ENCODE peak calls at places on chromosomes 2 and 18, in four cellular contexts. One of them, this sample, is unnamed.

GRCh38 chr2:166179201-166179600 is 51.4 kb upstream of the SCN1A start:
- DNase-seq in foreskin keratinocyte: no peak
- DNase-seq in sigmoid colon: no peak
- DNase-seq in stimulated activated CD8-positive, alpha-beta memory T cell treated with anti-CD3 and anti-CD28 coated beads, Interleukin-15, amount 100 ng/mL, for 24 hours: no peak
- DNase-seq in this sample: no peak

GRCh38 chr18:56986829-56987228 is 160.1 kb upstream of the BOD1L2 start:
- DNase-seq in foreskin keratinocyte: no peak
- DNase-seq in sigmoid colon: no peak
- DNase-seq in stimulated activated CD8-positive, alpha-beta memory T cell treated with anti-CD3 and anti-CD28 coated beads, Interleukin-15, amount 100 ng/mL, for 24 hours: no peak
- DNase-seq in this sample: no peak

GRCh38 chr2:111099402-111099801 is 21.3 kb upstream of the BCL2L11 start:
- DNase-seq in foreskin keratinocyte: no peak
- DNase-seq in sigmoid colon: no peak
- DNase-seq in stimulated activated CD8-positive, alpha-beta memory T cell treated with anti-CD3 and anti-CD28 coated beads, Interleukin-15, amount 100 ng/mL, for 24 hours: no peak
- DNase-seq in this sample: no peak

GRCh38 chr2:29987141-29987540 is 65.8 kb upstream of the ALK start:
- DNase-seq in foreskin keratinocyte: no peak
- DNase-seq in sigmoid colon: no peak
- DNase-seq in stimulated activated CD8-positive, alpha-beta memory T cell treated with anti-CD3 and anti-CD28 coated beads, Interleukin-15, amount 100 ng/mL, for 24 hours: no peak
- DNase-seq in this sample: no peak

GRCh38 chr2:129050116-129050515 is 731.4 kb upstream of the HS6ST1 start:
- DNase-seq in foreskin keratinocyte: no peak
- DNase-seq in sigmoid colon: no peak
- DNase-seq in stimulated activated CD8-positive, alpha-beta memory T cell treated with anti-CD3 and anti-CD28 coated beads, Interleukin-15, amount 100 ng/mL, for 24 hours: no peak
- DNase-seq in this sample: no peak

GRCh38 chr18:55748227-55748738 is 160.3 kb upstream of the TCF4 start:
- DNase-seq in foreskin keratinocyte: no peak
- DNase-seq in sigmoid colon: no peak
- DNase-seq in stimulated activated CD8-positive, alpha-beta memory T cell treated with anti-CD3 and anti-CD28 coated beads, Interleukin-15, amount 100 ng/mL, for 24 hours: no peak
- DNase-seq in this sample: no peak

GRCh38 chr18:57837917-57838548 is 34.9 kb upstream of the ATP8B1 start:
- DNase-seq in foreskin keratinocyte: no peak
- DNase-seq in sigmoid colon: no peak
- DNase-seq in stimulated activated CD8-positive, alpha-beta memory T cell treated with anti-CD3 and anti-CD28 coated beads, Interleukin-15, amount 100 ng/mL, for 24 hours: no peak
- DNase-seq in this sample: no peak

GRCh38 chr18:70181015-70181414 is 24.5 kb downstream of the RTTN start:
- DNase-seq in foreskin keratinocyte: peak; percentile 62
- DNase-seq in sigmoid colon: no peak
- DNase-seq in stimulated activated CD8-positive, alpha-beta memory T cell treated with anti-CD3 and anti-CD28 coated beads, Interleukin-15, amount 100 ng/mL, for 24 hours: no peak
- DNase-seq in this sample: no peak

GRCh38 chr2:116911520-116911919 is 903.0 kb upstream of the DDX18 start:
- DNase-seq in foreskin keratinocyte: no peak
- DNase-seq in sigmoid colon: no peak
- DNase-seq in stimulated activated CD8-positive, alpha-beta memory T cell treated with anti-CD3 and anti-CD28 coated beads, Interleukin-15, amount 100 ng/mL, for 24 hours: no peak
- DNase-seq in this sample: no peak

GRCh38 chr2:155494744-155495143 is 796.2 kb downstream of the KCNJ3 start:
- DNase-seq in foreskin keratinocyte: no peak
- DNase-seq in sigmoid colon: no peak
- DNase-seq in stimulated activated CD8-positive, alpha-beta memory T cell treated with anti-CD3 and anti-CD28 coated beads, Interleukin-15, amount 100 ng/mL, for 24 hours: no peak
- DNase-seq in this sample: no peak

GRCh38 chr2:190583507-190584337 is 49.2 kb upstream of the NEMP2 start:
- DNase-seq in foreskin keratinocyte: no peak
- DNase-seq in sigmoid colon: no peak
- DNase-seq in stimulated activated CD8-positive, alpha-beta memory T cell treated with anti-CD3 and anti-CD28 coated beads, Interleukin-15, amount 100 ng/mL, for 24 hours: no peak
- DNase-seq in this sample: no peak

GRCh38 chr18:3162181-3162580 is 57.6 kb downstream of the MYOM1 start:
- DNase-seq in foreskin keratinocyte: peak; percentile 80
- DNase-seq in sigmoid colon: no peak
- DNase-seq in stimulated activated CD8-positive, alpha-beta memory T cell treated with anti-CD3 and anti-CD28 coated beads, Interleukin-15, amount 100 ng/mL, for 24 hours: no peak
- DNase-seq in this sample: peak; percentile 71

GRCh38 chr2:9311488-9311887 is 104.9 kb downstream of the ASAP2 start:
- DNase-seq in foreskin keratinocyte: peak; percentile 87
- DNase-seq in sigmoid colon: peak; percentile 91
- DNase-seq in stimulated activated CD8-positive, alpha-beta memory T cell treated with anti-CD3 and anti-CD28 coated beads, Interleukin-15, amount 100 ng/mL, for 24 hours: no peak
- DNase-seq in this sample: no peak